ENCODE peak calls at places on chromosomes 16 and 17, in five cellular contexts. O is A549, U is stomach, F is esophagus muscularis mucosa, A is K562. H is an unnamed sample.

GRCh38 chr16:18801197-18801972 is at the start of gene ARL6IP1:
- DNase-seq in O (peak; percentile 97), U (peak; percentile 99), F (peak; percentile 100), A (peak; percentile 98), H (peak; percentile 98)

GRCh38 chr17:35846055-35846809 is 22.5 kb downstream of the HEATR9 start:
- DNase-seq in O (no peak), U (no peak), F (no peak), A (no peak), H (no peak)

GRCh38 chr16:70651524-70651923 is 5.2 kb downstream of the IL34 start:
- DNase-seq in O (no peak), U (no peak), F (no peak), A (no peak), H (no peak)

GRCh38 chr17:7560172-7561027 is 1.3 kb upstream of the SENP3 start:
- DNase-seq in O (peak; percentile 85), U (peak; percentile 81), F (no peak), A (peak; percentile 51), H (peak; percentile 72)

GRCh38 chr17:60473788-60474187 is 51.5 kb downstream of the CHCT1 start:
- DNase-seq in O (no peak), U (no peak), F (no peak), A (no peak), H (no peak)

GRCh38 chr17:47197821-47198220 is 8.7 kb upstream of the CDC27 start:
- DNase-seq in O (no peak), U (no peak), F (no peak), A (no peak), H (no peak)

GRCh38 chr16:84930298-84931106 is 80.8 kb downstream of the ZDHHC7 start:
- DNase-seq in O (no peak), U (no peak), F (no peak), A (no peak), H (no peak)

GRCh38 chr17:50799582-50799981 is 32.3 kb upstream of the ANKRD40CL start:
- DNase-seq in O (no peak), U (no peak), F (no peak), A (no peak), H (no peak)

GRCh38 chr16:49282690-49283375 is 1.2 kb upstream of the CBLN1 start:
- DNase-seq in O (no peak), U (no peak), F (peak; percentile 91), A (no peak), H (no peak)

GRCh38 chr17:48014603-48015037 is 23.0 kb downstream of the COPZ2 start:
- DNase-seq in O (no peak), U (no peak), F (no peak), A (peak; percentile 41), H (no peak)

GRCh38 chr16:1916654-1916990 is 1.6 kb downstream of the HS3ST6 start:
- DNase-seq in O (no peak), U (no peak), F (no peak), A (no peak), H (no peak)

GRCh38 chr16:12271006-12271405 is 294.5 kb downstream of the SNX29 start:
- DNase-seq in O (no peak), U (no peak), F (no peak), A (peak; percentile 37), H (no peak)

GRCh38 chr17:83176956-83177583 is 97.7 kb downstream of the METRNL start:
- DNase-seq in O (no peak), U (no peak), F (peak; percentile 83), A (no peak), H (peak; percentile 31)

GRCh38 chr17:61076649-61077048 is 323.0 kb upstream of the TBX2 start:
- DNase-seq in O (no peak), U (no peak), F (no peak), A (no peak), H (no peak)

GRCh38 chr16:85774811-85775210 is 23.9 kb upstream of the C16orf74 start:
- DNase-seq in O (no peak), U (no peak), F (no peak), A (no peak), H (no peak)

GRCh38 chr16:81731636-81732035 is 47.5 kb upstream of the PLCG2 start:
- DNase-seq in O (no peak), U (no peak), F (no peak), A (no peak), H (no peak)

GRCh38 chr16:86215979-86216585 is 294.2 kb upstream of the FOXF1 start:
- DNase-seq in O (no peak), U (no peak), F (no peak), A (no peak), H (no peak)

GRCh38 chr16:10332301-10332700 is 53.6 kb upstream of the ATF7IP2 start:
- DNase-seq in O (no peak), U (no peak), F (no peak), A (no peak), H (no peak)

GRCh38 chr16:2815299-2815771 is 1.7 kb upstream of the PRSS21 start:
- DNase-seq in O (no peak), U (no peak), F (no peak), A (no peak), H (no peak)

GRCh38 chr17:48003686-48004120 is 32.8 kb downstream of the CDK5RAP3 start:
- DNase-seq in O (no peak), U (no peak), F (no peak), A (no peak), H (no peak)

GRCh38 chr17:71023631-71024030 is 854.3 kb downstream of the KCNJ2 start:
- DNase-seq in O (no peak), U (no peak), F (no peak), A (no peak), H (no peak)

GRCh38 chr16:81517630-81518438 is 73.2 kb downstream of the CMIP start:
- DNase-seq in O (no peak), U (no peak), F (no peak), A (no peak), H (no peak)

GRCh38 chr17:82520041-82520910 is 744 bp downstream of the FOXK2 start:
- DNase-seq in O (no peak), U (no peak), F (no peak), A (peak; percentile 49), H (peak; percentile 66)

GRCh38 chr17:57543230-57543629 is 201.9 kb downstream of the CCDC182 start:
- DNase-seq in O (no peak), U (no peak), F (no peak), A (no peak), H (no peak)

GRCh38 chr17:5770556-5771270 is 186.4 kb upstream of the NLRP1 start:
- DNase-seq in O (no peak), U (no peak), F (no peak), A (no peak), H (no peak)

GRCh38 chr16:50390914-50391700 is 22.3 kb upstream of the BRD7 start:
- DNase-seq in O (no peak), U (no peak), F (no peak), A (no peak), H (no peak)

GRCh38 chr17:62869885-62870580 is 61.9 kb upstream of the MARCHF10 start:
- DNase-seq in O (no peak), U (no peak), F (no peak), A (no peak), H (no peak)

GRCh38 chr16:11677959-11678881 is 10.0 kb downstream of the SNN start:
- DNase-seq in O (no peak), U (no peak), F (no peak), A (no peak), H (no peak)

GRCh38 chr17:58120195-58120822 is 27.9 kb upstream of the OR4D1 start:
- DNase-seq in O (no peak), U (peak; percentile 42), F (no peak), A (peak; percentile 34), H (peak; percentile 30)

GRCh38 chr17:379531-380200 is 27.1 kb upstream of the RPH3AL start:
- DNase-seq in O (no peak), U (no peak), F (no peak), A (no peak), H (no peak)

GRCh38 chr16:2160915-2161551 is 5.5 kb downstream of the TRAF7 start:
- DNase-seq in O (no peak), U (peak; percentile 39), F (no peak), A (no peak), H (no peak)

GRCh38 chr16:519425-519824 is 8.1 kb upstream of the CAPN15 start:
- DNase-seq in O (no peak), U (no peak), F (no peak), A (no peak), H (no peak)

GRCh38 chr17:44775838-44776621 is 17.2 kb downstream of the ADAM11 start:
- DNase-seq in O (peak; percentile 73), U (peak; percentile 55), F (no peak), A (peak; percentile 98), H (peak; percentile 56)

GRCh38 chr16:28935924-28936783 is 4.4 kb downstream of the CD19 start:
- DNase-seq in O (peak; percentile 68), U (peak; percentile 88), F (peak; percentile 93), A (peak; percentile 99), H (peak; percentile 76)

GRCh38 chr17:42535400-42536047 is 517 bp upstream of the NAGLU start:
- DNase-seq in O (no peak), U (no peak), F (no peak), A (peak; percentile 4), H (no peak)
- TF ChIP-seq EP300 in O (no peak), U (no peak), F (no peak), A (no peak), H (no peak)

GRCh38 chr17:2071421-2072281 is 16.7 kb downstream of the HIC1 start:
- DNase-seq in O (no peak), U (no peak), F (peak; percentile 92), A (no peak), H (peak; percentile 66)
- TF ChIP-seq EP300 in O (no peak), U (no peak), F (peak; percentile 66), A (no peak), H (peak; percentile 34)

DNA sequence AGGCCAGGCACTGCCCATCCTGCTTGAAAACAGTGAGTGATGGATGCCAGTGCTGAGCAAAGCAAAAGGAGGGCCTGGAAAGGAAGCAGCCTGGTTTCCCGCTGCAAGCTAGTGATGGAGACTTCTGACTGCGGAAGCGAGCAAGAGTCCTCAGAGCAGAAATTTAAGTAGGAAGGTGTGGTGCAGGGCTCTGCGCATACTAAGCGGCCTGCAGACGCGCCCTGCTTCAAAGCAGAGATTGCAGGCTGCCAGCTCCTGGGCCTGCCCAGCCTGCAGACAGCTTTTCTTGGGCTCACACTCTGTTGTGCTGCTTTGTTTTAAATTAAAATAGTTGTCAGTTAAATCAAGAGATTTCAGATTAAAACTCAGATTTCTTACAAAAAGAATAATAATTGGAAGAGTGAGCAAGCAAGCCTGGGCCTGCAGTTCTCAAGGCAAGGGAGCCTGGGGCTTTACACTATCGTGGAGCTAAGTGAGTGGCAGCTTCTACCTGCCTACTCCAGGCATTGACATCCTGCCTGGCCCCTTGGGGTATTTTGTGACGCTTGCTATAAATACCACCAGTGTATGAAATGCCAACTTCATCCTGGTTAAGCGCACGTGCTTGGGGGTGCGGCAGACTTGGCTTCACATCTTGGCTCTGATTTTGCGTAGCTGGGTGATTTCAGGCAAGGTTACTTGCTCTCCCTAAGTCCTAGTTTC is 237.3 kb downstream of the XYLT1 start:
- DNase-seq in O (no peak), U (no peak), F (no peak), A (no peak), H (no peak)
- TF ChIP-seq EP300 in O (no peak), U (no peak), F (no peak), A (no peak), H (no peak)

GRCh38 chr16:72927199-72928088 is 120.5 kb downstream of the ZFHX3 start:
- DNase-seq in O (peak; percentile 25), U (no peak), F (no peak), A (no peak), H (no peak)
- TF ChIP-seq EP300 in O (peak; percentile 56), U (no peak), F (no peak), A (no peak), H (no peak)

GRCh38 chr17:39739020-39739884 is 1.5 kb downstream of the GRB7 start:
- DNase-seq in O (peak; percentile 95), U (peak; percentile 89), F (no peak), A (peak; percentile 73), H (no peak)
- TF ChIP-seq EP300 in O (no peak), U (no peak), F (no peak), A (no peak), H (no peak)